ENCODE peak calls at places on chromosomes 16 and 17, in seven cellular contexts. One of them, this sample, is unnamed.

GRCh38 chr17:17682737-17683675 is 1.7 kb downstream of the RAI1 start:
- DNase-seq in Peyer's patch: peak
- DNase-seq in suprapubic skin: peak
- DNase-seq in stomach: peak
- DNase-seq in IMR-90: peak
- DNase-seq in HCT116: no peak
- DNase-seq in NB4: peak
- DNase-seq in this sample: no peak

GRCh38 chr17:80968602-80969029 is 23.0 kb upstream of the CHMP6 start:
- DNase-seq in Peyer's patch: no peak
- DNase-seq in suprapubic skin: peak
- DNase-seq in stomach: no peak
- DNase-seq in IMR-90: peak
- DNase-seq in HCT116: no peak
- DNase-seq in NB4: no peak
- DNase-seq in this sample: no peak

GRCh38 chr17:81236784-81237183 is 2.1 kb downstream of the TEPSIN start:
- DNase-seq in Peyer's patch: no peak
- DNase-seq in suprapubic skin: no peak
- DNase-seq in stomach: no peak
- DNase-seq in IMR-90: no peak
- DNase-seq in HCT116: no peak
- DNase-seq in NB4: no peak
- DNase-seq in this sample: no peak

GRCh38 chr17:62058611-62059010 is 6.5 kb downstream of the MED13 start:
- DNase-seq in Peyer's patch: no peak
- DNase-seq in suprapubic skin: no peak
- DNase-seq in stomach: no peak
- DNase-seq in IMR-90: no peak
- DNase-seq in HCT116: no peak
- DNase-seq in NB4: no peak
- DNase-seq in this sample: no peak

GRCh38 chr16:64419832-64420231 is 702.0 kb downstream of the CDH11 start:
- DNase-seq in Peyer's patch: no peak
- DNase-seq in suprapubic skin: no peak
- DNase-seq in stomach: no peak
- DNase-seq in IMR-90: no peak
- DNase-seq in HCT116: no peak
- DNase-seq in NB4: no peak
- DNase-seq in this sample: no peak

GRCh38 chr17:57294075-57294474 is 37.8 kb downstream of the MSI2 start:
- DNase-seq in Peyer's patch: no peak
- DNase-seq in suprapubic skin: no peak
- DNase-seq in stomach: no peak
- DNase-seq in IMR-90: no peak
- DNase-seq in HCT116: no peak
- DNase-seq in NB4: no peak
- DNase-seq in this sample: no peak

GRCh38 chr17:69501591-69502468 is 87.3 kb downstream of the MAP2K6 start:
- DNase-seq in Peyer's patch: peak
- DNase-seq in suprapubic skin: no peak
- DNase-seq in stomach: peak
- DNase-seq in IMR-90: peak
- DNase-seq in HCT116: no peak
- DNase-seq in NB4: peak
- DNase-seq in this sample: no peak

GRCh38 chr17:61160789-61161440 is 238.7 kb upstream of the TBX2 start:
- DNase-seq in Peyer's patch: no peak
- DNase-seq in suprapubic skin: no peak
- DNase-seq in stomach: no peak
- DNase-seq in IMR-90: no peak
- DNase-seq in HCT116: no peak
- DNase-seq in NB4: no peak
- DNase-seq in this sample: no peak

GRCh38 chr17:42405963-42406495 is 17.0 kb downstream of the CAVIN1 start:
- DNase-seq in Peyer's patch: peak
- DNase-seq in suprapubic skin: peak
- DNase-seq in stomach: peak
- DNase-seq in IMR-90: peak
- DNase-seq in HCT116: no peak
- DNase-seq in NB4: peak
- DNase-seq in this sample: no peak

GRCh38 chr16:24504467-24505345 is 34.7 kb upstream of the RBBP6 start:
- DNase-seq in Peyer's patch: no peak
- DNase-seq in suprapubic skin: no peak
- DNase-seq in stomach: peak
- DNase-seq in IMR-90: peak
- DNase-seq in HCT116: peak
- DNase-seq in NB4: peak
- DNase-seq in this sample: peak

GRCh38 chr16:31143036-31143888 is 6.6 kb downstream of the PRSS36 start:
- DNase-seq in Peyer's patch: no peak
- DNase-seq in suprapubic skin: no peak
- DNase-seq in stomach: no peak
- DNase-seq in IMR-90: no peak
- DNase-seq in HCT116: no peak
- DNase-seq in NB4: no peak
- DNase-seq in this sample: no peak

GRCh38 chr17:28371245-28372202 is at the start of gene SARM1:
- DNase-seq in Peyer's patch: peak
- DNase-seq in suprapubic skin: peak
- DNase-seq in stomach: peak
- DNase-seq in IMR-90: peak
- DNase-seq in HCT116: peak
- DNase-seq in NB4: peak
- DNase-seq in this sample: peak
- TF ChIP-seq POLR2A in Peyer's patch: no peak
- TF ChIP-seq POLR2A in suprapubic skin: no peak
- TF ChIP-seq POLR2A in stomach: no peak
- TF ChIP-seq POLR2A in IMR-90: no peak
- TF ChIP-seq POLR2A in HCT116: no peak
- TF ChIP-seq POLR2A in NB4: no peak
- TF ChIP-seq POLR2A in this sample: peak

GRCh38 chr17:787641-788221 is 5.6 kb downstream of the MRM3 start:
- DNase-seq in Peyer's patch: no peak
- DNase-seq in suprapubic skin: peak
- DNase-seq in stomach: peak
- DNase-seq in IMR-90: no peak
- DNase-seq in HCT116: no peak
- DNase-seq in NB4: no peak
- DNase-seq in this sample: no peak

GRCh38 chr17:778096-778495 is 4.0 kb downstream of the GLOD4 start:
- DNase-seq in Peyer's patch: no peak
- DNase-seq in suprapubic skin: no peak
- DNase-seq in stomach: no peak
- DNase-seq in IMR-90: no peak
- DNase-seq in HCT116: no peak
- DNase-seq in NB4: no peak
- DNase-seq in this sample: no peak

GRCh38 chr17:784143-784542 is 2.0 kb downstream of the MRM3 start:
- DNase-seq in Peyer's patch: no peak
- DNase-seq in suprapubic skin: no peak
- DNase-seq in stomach: no peak
- DNase-seq in IMR-90: peak
- DNase-seq in HCT116: no peak
- DNase-seq in NB4: no peak
- DNase-seq in this sample: no peak

DNA sequence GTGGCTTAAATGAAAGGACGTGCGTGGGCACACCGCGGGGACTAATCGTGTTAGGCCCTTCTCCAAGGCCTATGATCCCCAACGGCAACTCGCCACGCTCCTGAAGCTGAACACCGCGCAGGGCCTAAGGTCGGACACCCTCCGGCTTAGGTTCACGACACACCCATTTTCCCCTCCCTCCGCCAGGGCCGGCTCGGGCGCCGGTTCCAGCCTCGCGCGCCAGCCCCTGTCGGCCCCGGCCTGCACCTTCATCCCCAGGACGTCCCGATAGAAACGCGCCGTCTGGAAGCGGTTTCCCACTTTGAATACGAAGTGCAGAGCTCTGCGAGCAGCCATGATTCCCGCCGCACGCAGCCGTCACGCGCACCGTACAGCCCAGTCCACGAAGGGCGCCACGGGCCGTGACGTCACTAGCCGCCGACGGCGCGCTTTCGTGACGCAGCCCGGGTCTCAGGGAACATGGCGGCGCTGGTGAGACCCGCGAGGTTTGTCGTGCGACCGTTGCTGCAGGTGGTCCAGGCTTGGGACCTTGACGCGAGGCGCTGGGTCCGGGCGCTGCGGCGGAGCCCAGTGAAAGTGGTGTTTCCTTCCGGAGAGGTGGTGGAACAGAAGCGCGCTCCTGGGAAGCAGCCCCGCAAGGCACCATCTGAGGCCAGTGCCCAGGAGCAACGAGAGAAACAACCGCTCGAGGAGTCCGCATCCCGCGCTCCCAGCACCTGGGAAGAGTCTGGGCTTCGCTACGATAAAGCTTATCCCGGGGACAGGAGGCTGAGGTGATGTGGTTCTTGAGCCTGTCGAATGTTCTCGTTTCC is at the start of the genes GLOD4 and MRM3:
- DNase-seq in Peyer's patch: peak
- DNase-seq in suprapubic skin: peak
- DNase-seq in stomach: peak
- DNase-seq in IMR-90: peak
- DNase-seq in HCT116: peak
- DNase-seq in NB4: peak
- DNase-seq in this sample: peak
- TF ChIP-seq POLR2A in Peyer's patch: peak
- TF ChIP-seq POLR2A in suprapubic skin: peak
- TF ChIP-seq POLR2A in stomach: no peak
- TF ChIP-seq POLR2A in IMR-90: peak
- TF ChIP-seq POLR2A in HCT116: peak
- TF ChIP-seq POLR2A in NB4: no peak
- TF ChIP-seq POLR2A in this sample: peak

GRCh38 chr17:75392559-75392958 is 12.9 kb downstream of the GRB2 start:
- DNase-seq in Peyer's patch: no peak
- DNase-seq in suprapubic skin: no peak
- DNase-seq in stomach: no peak
- DNase-seq in IMR-90: no peak
- DNase-seq in HCT116: no peak
- DNase-seq in NB4: no peak
- DNase-seq in this sample: no peak

GRCh38 chr17:75396025-75396424 is 9.5 kb downstream of the GRB2 start:
- DNase-seq in Peyer's patch: no peak
- DNase-seq in suprapubic skin: no peak
- DNase-seq in stomach: no peak
- DNase-seq in IMR-90: no peak
- DNase-seq in HCT116: no peak
- DNase-seq in NB4: no peak
- DNase-seq in this sample: no peak

GRCh38 chr17:75390982-75391381 is 14.5 kb downstream of the GRB2 start:
- DNase-seq in Peyer's patch: no peak
- DNase-seq in suprapubic skin: no peak
- DNase-seq in stomach: no peak
- DNase-seq in IMR-90: peak
- DNase-seq in HCT116: no peak
- DNase-seq in NB4: no peak
- DNase-seq in this sample: no peak

GRCh38 chr17:75394332-75394918 is 11.1 kb downstream of the GRB2 start:
- DNase-seq in Peyer's patch: no peak
- DNase-seq in suprapubic skin: no peak
- DNase-seq in stomach: no peak
- DNase-seq in IMR-90: no peak
- DNase-seq in HCT116: no peak
- DNase-seq in NB4: peak
- DNase-seq in this sample: no peak

DNA sequence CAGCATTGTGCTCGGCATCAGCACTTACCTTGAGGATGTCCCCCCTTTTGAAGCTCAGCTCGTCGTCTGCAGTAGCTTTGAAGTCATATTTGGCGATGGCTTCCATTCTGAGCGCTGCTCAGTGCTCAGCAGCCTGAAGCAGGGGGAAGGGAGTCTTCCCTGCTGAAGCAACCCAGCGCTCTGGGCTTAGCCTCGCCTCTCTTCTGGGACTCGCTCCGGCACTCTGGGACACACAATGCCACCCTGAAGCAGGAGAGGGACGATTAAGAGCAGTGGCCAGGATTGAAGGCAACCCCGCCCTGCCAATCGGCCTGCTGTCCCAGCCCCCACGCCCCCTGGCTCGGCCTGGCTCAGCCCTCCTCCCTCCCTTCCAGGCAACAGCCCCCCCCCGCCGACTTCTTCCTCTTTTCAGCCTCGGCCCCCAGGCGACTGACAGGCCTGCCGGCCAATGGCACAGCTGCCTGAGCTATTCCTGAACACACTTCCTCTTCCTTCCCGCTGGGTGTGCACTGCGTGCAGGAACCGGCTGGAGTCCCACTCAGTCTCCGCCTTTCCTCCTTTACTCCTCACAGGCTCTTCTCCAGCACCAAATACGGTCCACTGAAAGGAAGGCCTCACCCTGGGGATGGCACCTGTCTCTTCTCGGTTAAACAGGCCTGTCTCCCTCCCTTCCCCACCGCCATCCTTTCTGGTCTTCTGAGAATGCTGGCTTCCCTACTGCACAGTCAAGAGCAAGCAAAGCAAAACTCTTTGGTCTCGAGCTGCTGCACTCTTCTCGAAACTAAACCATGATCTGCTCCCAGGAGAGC is 11.8 kb downstream of the GRB2 start:
- DNase-seq in Peyer's patch: peak
- DNase-seq in suprapubic skin: peak
- DNase-seq in stomach: peak
- DNase-seq in IMR-90: peak
- DNase-seq in HCT116: peak
- DNase-seq in NB4: peak
- DNase-seq in this sample: peak
- TF ChIP-seq POLR2A in Peyer's patch: peak
- TF ChIP-seq POLR2A in suprapubic skin: no peak
- TF ChIP-seq POLR2A in stomach: no peak
- TF ChIP-seq POLR2A in IMR-90: peak
- TF ChIP-seq POLR2A in HCT116: peak
- TF ChIP-seq POLR2A in NB4: peak
- TF ChIP-seq POLR2A in this sample: peak

GRCh38 chr17:82338858-82339633 is 5.5 kb upstream of the SECTM1 start:
- DNase-seq in Peyer's patch: peak
- DNase-seq in suprapubic skin: no peak
- DNase-seq in stomach: peak
- DNase-seq in IMR-90: peak
- DNase-seq in HCT116: peak
- DNase-seq in NB4: no peak
- DNase-seq in this sample: peak
- TF ChIP-seq POLR2A in Peyer's patch: no peak
- TF ChIP-seq POLR2A in suprapubic skin: no peak
- TF ChIP-seq POLR2A in stomach: no peak
- TF ChIP-seq POLR2A in IMR-90: no peak
- TF ChIP-seq POLR2A in HCT116: no peak
- TF ChIP-seq POLR2A in NB4: no peak
- TF ChIP-seq POLR2A in this sample: no peak

GRCh38 chr16:70298988-70299938 is at the start of gene DDX19B:
- DNase-seq in Peyer's patch: peak
- DNase-seq in suprapubic skin: peak
- DNase-seq in stomach: peak
- DNase-seq in IMR-90: peak
- DNase-seq in HCT116: peak
- DNase-seq in NB4: peak
- DNase-seq in this sample: peak
- TF ChIP-seq POLR2A in Peyer's patch: no peak
- TF ChIP-seq POLR2A in suprapubic skin: peak
- TF ChIP-seq POLR2A in stomach: no peak
- TF ChIP-seq POLR2A in IMR-90: peak
- TF ChIP-seq POLR2A in HCT116: peak
- TF ChIP-seq POLR2A in NB4: peak
- TF ChIP-seq POLR2A in this sample: peak